ENCODE peak calls at places on chromosomes 5 and 9, in ten cellular contexts. U is stomach, E is PC-3, J is AG04450, C is AG09309, N is AG10803, M is GM12865, T is tibial artery, Q is thoracic aorta, G is kidney. W is an unnamed sample.

GRCh38 chr9:109477269-109478203 is 20.6 kb downstream of the PTPN3 start:
- DNase-seq in U (peak), E (peak), J (no peak), C (no peak), N (no peak), M (no peak), T (no peak), Q (no peak), G (peak), W (peak)

GRCh38 chr9:35659340-35659739 is 1.2 kb downstream of the CCDC107 start:
- DNase-seq in U (no peak), E (peak), J (no peak), C (no peak), N (peak), M (peak), T (peak), Q (no peak), G (peak), W (no peak)

GRCh38 chr9:130732793-130733221 is 39.2 kb downstream of the EXOSC2 start:
- DNase-seq in U (no peak), E (peak), J (no peak), C (no peak), N (no peak), M (no peak), T (no peak), Q (no peak), G (no peak), W (no peak)

GRCh38 chr9:76090909-76091308 is 200.4 kb downstream of the PCSK5 start:
- DNase-seq in U (no peak), E (no peak), J (no peak), C (no peak), N (no peak), M (no peak), T (no peak), Q (no peak), G (no peak), W (peak)

GRCh38 chr5:2861605-2862004 is 110.1 kb upstream of the IRX2 start:
- DNase-seq in U (no peak), E (no peak), J (no peak), C (no peak), N (no peak), M (no peak), T (no peak), Q (no peak), G (no peak), W (no peak)

GRCh38 chr9:127777368-127777960 is 1.0 kb downstream of the SH2D3C start:
- DNase-seq in U (no peak), E (no peak), J (no peak), C (no peak), N (no peak), M (peak), T (no peak), Q (no peak), G (no peak), W (no peak)

GRCh38 chr5:80655231-80655784 is 525 bp upstream of the DHFR start:
- DNase-seq in U (no peak), E (peak), J (no peak), C (no peak), N (no peak), M (peak), T (no peak), Q (no peak), G (no peak), W (no peak)

GRCh38 chr5:126339215-126339805 is 83.9 kb upstream of the GRAMD2B start:
- DNase-seq in U (no peak), E (peak), J (peak), C (peak), N (peak), M (peak), T (no peak), Q (peak), G (no peak), W (peak)

GRCh38 chr5:68215208-68215887 is at the start of gene PIK3R1:
- DNase-seq in U (peak), E (peak), J (peak), C (peak), N (peak), M (peak), T (peak), Q (peak), G (peak), W (peak)

GRCh38 chr5:20041326-20041977 is 53.5 kb upstream of the CDH18 start:
- DNase-seq in U (no peak), E (peak), J (no peak), C (no peak), N (no peak), M (no peak), T (no peak), Q (no peak), G (no peak), W (no peak)

GRCh38 chr5:123440456-123440855 is 17.3 kb upstream of the CEP120 start:
- DNase-seq in U (no peak), E (no peak), J (no peak), C (no peak), N (no peak), M (no peak), T (no peak), Q (no peak), G (no peak), W (no peak)

GRCh38 chr9:79482078-79482477 is 89.7 kb upstream of the TLE4 start:
- DNase-seq in U (no peak), E (no peak), J (no peak), C (no peak), N (no peak), M (no peak), T (no peak), Q (no peak), G (no peak), W (no peak)

GRCh38 chr5:171667341-171668096 is 118.1 kb upstream of the SMIM23 start:
- DNase-seq in U (no peak), E (no peak), J (peak), C (peak), N (peak), M (no peak), T (no peak), Q (peak), G (no peak), W (peak)

GRCh38 chr5:159096555-159097460 is 2.9 kb downstream of the EBF1 start:
- DNase-seq in U (no peak), E (no peak), J (no peak), C (no peak), N (no peak), M (peak), T (peak), Q (no peak), G (peak), W (no peak)

GRCh38 chr5:179158556-179158955 is 98.4 kb downstream of the ZNF354C start:
- DNase-seq in U (no peak), E (no peak), J (no peak), C (no peak), N (no peak), M (no peak), T (peak), Q (no peak), G (peak), W (no peak)

GRCh38 chr5:1507016-1507375 is 16.8 kb downstream of the LPCAT1 start:
- DNase-seq in U (no peak), E (no peak), J (no peak), C (no peak), N (no peak), M (no peak), T (no peak), Q (no peak), G (peak), W (no peak)

GRCh38 chr5:27311544-27311943 is 273.2 kb upstream of the CDH9 start:
- DNase-seq in U (no peak), E (no peak), J (no peak), C (no peak), N (peak), M (no peak), T (no peak), Q (no peak), G (no peak), W (no peak)

GRCh38 chr5:12292610-12293204 is 388.5 kb upstream of the CTNND2 start:
- DNase-seq in U (no peak), E (peak), J (no peak), C (no peak), N (no peak), M (peak), T (no peak), Q (no peak), G (no peak), W (peak)

GRCh38 chr9:121985792-121986494 is 107.2 kb downstream of the TTLL11 start:
- DNase-seq in U (no peak), E (no peak), J (no peak), C (no peak), N (peak), M (no peak), T (peak), Q (no peak), G (peak), W (no peak)

GRCh38 chr9:84941812-84942211 is 272.3 kb downstream of the NTRK2 start:
- DNase-seq in U (no peak), E (no peak), J (no peak), C (no peak), N (no peak), M (no peak), T (no peak), Q (no peak), G (no peak), W (no peak)

GRCh38 chr5:68547049-68547448 is 331.5 kb downstream of the PIK3R1 start:
- DNase-seq in U (no peak), E (no peak), J (no peak), C (no peak), N (no peak), M (no peak), T (no peak), Q (no peak), G (no peak), W (no peak)

GRCh38 chr5:80960531-80961375 is 590 bp downstream of the RASGRF2 start:
- DNase-seq in U (no peak), E (no peak), J (no peak), C (no peak), N (no peak), M (no peak), T (no peak), Q (no peak), G (peak), W (peak)

GRCh38 chr9:9174358-9174757 is 1374.8 kb upstream of the DMAC1 start:
- DNase-seq in U (no peak), E (no peak), J (no peak), C (no peak), N (no peak), M (no peak), T (no peak), Q (no peak), G (no peak), W (no peak)

GRCh38 chr9:8855046-8855445 is 1055.5 kb upstream of the DMAC1 start:
- DNase-seq in U (no peak), E (no peak), J (no peak), C (no peak), N (no peak), M (no peak), T (no peak), Q (no peak), G (no peak), W (peak)

GRCh38 chr9:71743217-71743705 is 25.1 kb downstream of the CEMIP2 start:
- DNase-seq in U (no peak), E (no peak), J (no peak), C (no peak), N (no peak), M (no peak), T (no peak), Q (no peak), G (no peak), W (peak)

GRCh38 chr5:176837707-176838115 is 27.4 kb downstream of the UNC5A start:
- DNase-seq in U (peak), E (peak), J (peak), C (peak), N (peak), M (peak), T (peak), Q (peak), G (peak), W (peak)

GRCh38 chr9:122133263-122133983 is 26.2 kb downstream of the NDUFA8 start:
- DNase-seq in U (no peak), E (no peak), J (no peak), C (no peak), N (no peak), M (no peak), T (no peak), Q (no peak), G (peak), W (no peak)

GRCh38 chr5:133589286-133589685 is 23.1 kb downstream of the FSTL4 start:
- DNase-seq in U (no peak), E (peak), J (no peak), C (no peak), N (no peak), M (no peak), T (no peak), Q (no peak), G (no peak), W (no peak)

GRCh38 chr9:79623799-79624721 is 52.3 kb downstream of the TLE4 start:
- DNase-seq in U (no peak), E (peak), J (no peak), C (no peak), N (no peak), M (peak), T (peak), Q (no peak), G (no peak), W (peak)

DNA sequence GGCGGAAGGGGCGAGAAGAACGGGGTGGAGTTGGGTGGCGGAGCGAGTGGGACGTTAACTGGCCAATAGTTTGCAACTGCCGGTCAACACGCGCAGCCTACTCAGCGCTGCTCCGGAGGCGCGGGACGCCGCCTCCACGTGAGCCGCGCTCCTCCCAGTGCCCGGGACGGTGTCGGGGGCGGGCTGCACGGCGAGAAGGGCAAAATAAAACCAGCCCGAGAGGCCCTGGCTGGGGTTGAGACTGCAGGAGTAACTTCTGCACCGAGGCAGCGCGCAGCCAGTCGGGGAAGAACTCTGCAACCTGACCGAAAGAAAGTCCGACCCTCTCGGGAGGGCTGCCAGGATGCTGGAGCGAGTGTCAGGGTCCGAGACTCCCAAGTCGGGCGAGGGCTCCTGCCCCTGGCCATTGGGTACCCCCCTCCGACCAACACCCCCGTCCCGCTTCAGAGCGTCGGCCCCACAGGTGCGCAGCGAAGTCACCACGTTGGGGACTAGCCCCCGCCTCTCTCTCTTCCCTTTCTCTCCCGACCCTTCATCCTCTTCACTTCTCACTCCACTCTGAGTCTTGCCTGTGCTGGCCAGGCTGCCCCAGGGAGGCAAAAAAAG is 25.1 kb upstream of the ELAVL2 start:
- DNase-seq in U (no peak), E (no peak), J (no peak), C (no peak), N (no peak), M (no peak), T (no peak), Q (no peak), G (peak), W (peak)
- H3K4me3 ChIP-seq in U (peak), E (no peak), J (peak), C (no peak), N (peak), M (no peak), T (peak), Q (peak), G (peak), W (peak)

GRCh38 chr5:141245250-141245717 is at the start of gene PCDHB15:
- DNase-seq in U (no peak), E (no peak), J (no peak), C (no peak), N (no peak), M (no peak), T (no peak), Q (no peak), G (no peak), W (no peak)
- H3K4me3 ChIP-seq in U (no peak), E (no peak), J (peak), C (peak), N (no peak), M (no peak), T (peak), Q (peak), G (peak), W (no peak)

DNA sequence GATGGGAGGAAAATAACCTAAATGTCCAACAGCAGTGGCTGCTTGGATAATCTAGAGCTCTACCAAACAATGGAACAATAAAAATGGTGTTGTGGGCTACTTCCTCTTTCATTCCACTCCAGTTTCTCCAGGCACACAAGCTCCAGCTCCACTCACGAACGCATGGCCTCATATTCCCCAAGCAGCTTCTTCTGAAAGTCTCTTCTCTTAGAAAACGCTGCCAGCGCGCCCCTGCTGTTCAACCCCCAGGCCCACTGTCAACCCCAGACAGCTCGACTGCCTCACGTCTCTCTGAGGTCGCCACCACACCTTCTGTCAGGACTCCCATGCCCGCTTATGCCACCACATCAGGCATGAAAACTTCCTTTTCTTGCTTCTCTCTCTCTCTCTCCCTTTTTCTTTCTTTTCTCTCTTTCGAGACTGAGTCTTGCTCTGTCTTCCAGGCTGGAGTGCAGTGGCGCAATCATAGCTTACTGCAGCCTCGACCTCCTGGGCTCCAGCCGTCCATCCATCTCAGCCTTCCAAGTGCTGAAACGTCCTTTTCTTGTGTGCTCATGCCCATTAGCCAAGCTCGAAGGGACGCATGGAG is 16.2 kb downstream of the OR2V2 start:
- DNase-seq in U (no peak), E (no peak), J (no peak), C (no peak), N (no peak), M (peak), T (no peak), Q (no peak), G (no peak), W (no peak)
- H3K4me3 ChIP-seq in U (no peak), E (no peak), J (no peak), C (no peak), N (no peak), M (no peak), T (no peak), Q (no peak), G (no peak), W (no peak)

GRCh38 chr5:115109840-115110239 is 59.9 kb downstream of the TRIM36 start:
- DNase-seq in U (no peak), E (no peak), J (no peak), C (no peak), N (no peak), M (no peak), T (no peak), Q (no peak), G (no peak), W (no peak)

DNA sequence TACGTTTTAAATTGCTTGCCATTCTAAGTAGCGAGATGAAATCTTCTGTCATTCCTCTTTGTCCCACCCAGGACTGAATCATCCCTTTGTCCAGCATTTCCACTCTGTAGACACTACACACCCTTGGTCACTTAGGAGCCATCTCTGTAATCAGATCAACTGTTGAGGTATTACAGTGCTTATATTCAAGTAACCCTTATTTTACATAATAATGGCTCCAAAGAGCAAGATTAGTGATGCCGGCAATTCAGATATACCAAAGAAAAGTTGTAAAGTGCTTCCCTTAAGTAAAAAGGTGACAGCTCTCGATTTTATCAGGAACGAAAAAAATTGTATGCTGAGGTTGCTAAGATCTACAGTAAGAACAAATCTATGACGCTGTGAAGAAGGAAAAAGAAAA is 60.3 kb downstream of the TRIM36 start:
- DNase-seq in U (no peak), E (no peak), J (no peak), C (no peak), N (no peak), M (no peak), T (no peak), Q (no peak), G (no peak), W (no peak)
- H3K4me3 ChIP-seq in U (no peak), E (no peak), J (no peak), C (no peak), N (no peak), M (no peak), T (no peak), Q (no peak), G (no peak), W (no peak)

W was measured in SJCRH30.